ENCODE peak calls at places on chromosomes 3 and 15, in four cellular contexts. One of them, this sample, is unnamed.

GRCh38 chr3:21734746-21735145 is 16.3 kb downstream of the ZNF385D start:
- DNase-seq in HepG2: no peak
- DNase-seq in GM12878: no peak
- DNase-seq in K562: no peak
- DNase-seq in this sample: no peak

GRCh38 chr3:163919154-163919553 is 1159.1 kb downstream of the SI start:
- DNase-seq in K562: no peak
- DNase-seq in GM12878: no peak
- DNase-seq in HepG2: no peak
- DNase-seq in this sample: no peak

GRCh38 chr3:102896851-102897621 is 462.2 kb downstream of the ZPLD1 start:
- DNase-seq in K562: no peak
- DNase-seq in HepG2: no peak
- DNase-seq in GM12878: no peak
- DNase-seq in this sample: no peak

GRCh38 chr3:13728487-13728886 is 151.4 kb downstream of the WNT7A start:
- DNase-seq in GM12878: no peak
- DNase-seq in K562: no peak
- DNase-seq in HepG2: no peak
- DNase-seq in this sample: no peak

GRCh38 chr3:51282931-51283330 is 102.2 kb upstream of the MANF start:
- DNase-seq in HepG2: no peak
- DNase-seq in K562: no peak
- DNase-seq in GM12878: no peak
- DNase-seq in this sample: no peak

GRCh38 chr15:38534691-38535090 is 29.9 kb downstream of the RASGRP1 start:
- DNase-seq in K562: no peak
- DNase-seq in HepG2: no peak
- DNase-seq in GM12878: no peak
- DNase-seq in this sample: no peak

GRCh38 chr15:39777497-39777896 is 5.1 kb downstream of the FSIP1 start:
- DNase-seq in K562: no peak
- DNase-seq in GM12878: no peak
- DNase-seq in HepG2: no peak
- DNase-seq in this sample: no peak

GRCh38 chr15:90047956-90048575 is 46.9 kb downstream of the ZNF710 start:
- DNase-seq in HepG2: no peak
- DNase-seq in GM12878: no peak
- DNase-seq in K562: no peak
- DNase-seq in this sample: no peak

GRCh38 chr3:167740961-167741587 is 5.6 kb downstream of the SERPINI1 start:
- DNase-seq in HepG2: peak; percentile 43
- DNase-seq in K562: no peak
- DNase-seq in GM12878: no peak
- DNase-seq in this sample: peak; percentile 7

GRCh38 chr15:49171790-49172189 is 1.7 kb downstream of the GALK2 start:
- DNase-seq in HepG2: no peak
- DNase-seq in K562: no peak
- DNase-seq in GM12878: no peak
- DNase-seq in this sample: no peak

GRCh38 chr3:10366681-10367101 is 45.8 kb upstream of the SEC13 start:
- DNase-seq in K562: no peak
- DNase-seq in HepG2: no peak
- DNase-seq in GM12878: no peak
- DNase-seq in this sample: peak; percentile 67

GRCh38 chr15:89615135-89615534 is 39.9 kb downstream of the TICRR start:
- DNase-seq in GM12878: no peak
- DNase-seq in HepG2: no peak
- DNase-seq in K562: no peak
- DNase-seq in this sample: no peak

GRCh38 chr3:37862219-37862711 is 585 bp downstream of the CTDSPL start:
- DNase-seq in HepG2: no peak
- DNase-seq in GM12878: no peak
- DNase-seq in K562: peak; percentile 78
- DNase-seq in this sample: peak; percentile 21

GRCh38 chr15:64651573-64652260 is 123.7 kb downstream of the RBPMS2 start:
- DNase-seq in HepG2: peak; percentile 85
- DNase-seq in K562: no peak
- DNase-seq in GM12878: peak; percentile 82
- DNase-seq in this sample: no peak

GRCh38 chr3:125443923-125444322 is 68.8 kb upstream of the ZNF148 start:
- DNase-seq in HepG2: no peak
- DNase-seq in GM12878: no peak
- DNase-seq in K562: no peak
- DNase-seq in this sample: no peak

GRCh38 chr3:10238330-10238995 is 9.8 kb upstream of the TATDN2 start:
- DNase-seq in HepG2: no peak
- DNase-seq in GM12878: no peak
- DNase-seq in K562: peak; percentile 39
- DNase-seq in this sample: no peak

GRCh38 chr3:184017672-184018423 is at the start of gene ABCC5:
- DNase-seq in GM12878: peak; percentile 67
- DNase-seq in K562: peak; percentile 86
- DNase-seq in HepG2: peak; percentile 85
- DNase-seq in this sample: peak; percentile 86

GRCh38 chr3:31319332-31319731 is 213.4 kb upstream of the STT3B start:
- DNase-seq in GM12878: no peak
- DNase-seq in K562: no peak
- DNase-seq in HepG2: no peak
- DNase-seq in this sample: no peak

GRCh38 chr3:6018456-6018855 is 830.9 kb downstream of the EDEM1 start:
- DNase-seq in K562: no peak
- DNase-seq in GM12878: no peak
- DNase-seq in HepG2: no peak
- DNase-seq in this sample: no peak

GRCh38 chr3:126501054-126501453 is 16.5 kb downstream of the UROC1 start:
- DNase-seq in HepG2: no peak
- DNase-seq in GM12878: no peak
- DNase-seq in K562: no peak
- DNase-seq in this sample: no peak

GRCh38 chr3:185691622-185692021 is 105.5 kb downstream of the SENP2 start:
- DNase-seq in HepG2: no peak
- DNase-seq in GM12878: no peak
- DNase-seq in K562: no peak
- DNase-seq in this sample: no peak

GRCh38 chr3:183242431-183242830 is 10.6 kb upstream of the B3GNT5 start:
- DNase-seq in HepG2: no peak
- DNase-seq in K562: no peak
- DNase-seq in GM12878: no peak
- DNase-seq in this sample: no peak

GRCh38 chr3:115086379-115086778 is 60.7 kb downstream of the ZBTB20 start:
- DNase-seq in GM12878: no peak
- DNase-seq in K562: no peak
- DNase-seq in HepG2: no peak
- DNase-seq in this sample: no peak

GRCh38 chr3:115095236-115095635 is 51.9 kb downstream of the ZBTB20 start:
- DNase-seq in HepG2: no peak
- DNase-seq in GM12878: no peak
- DNase-seq in K562: no peak
- DNase-seq in this sample: no peak

GRCh38 chr3:115087512-115087911 is 59.6 kb downstream of the ZBTB20 start:
- DNase-seq in GM12878: no peak
- DNase-seq in HepG2: no peak
- DNase-seq in K562: no peak
- DNase-seq in this sample: no peak

GRCh38 chr3:115092220-115092791 is 54.8 kb downstream of the ZBTB20 start:
- DNase-seq in GM12878: peak; percentile 26
- DNase-seq in HepG2: peak; percentile 34
- DNase-seq in K562: no peak
- DNase-seq in this sample: peak; percentile 74
- TF ChIP-seq POLR2AphosphoS2 in GM12878: no peak
- TF ChIP-seq POLR2AphosphoS2 in HepG2: no peak
- TF ChIP-seq POLR2AphosphoS2 in K562: no peak
- TF ChIP-seq POLR2AphosphoS2 in this sample: no peak

GRCh38 chr3:45583021-45583851 is 11.3 kb upstream of the LIMD1 start:
- DNase-seq in HepG2: peak; percentile 68
- DNase-seq in GM12878: no peak
- DNase-seq in K562: no peak
- DNase-seq in this sample: no peak
- TF ChIP-seq HDAC2 in HepG2: no peak
- TF ChIP-seq HDAC2 in GM12878: no peak
- TF ChIP-seq HDAC2 in K562: no peak
- TF ChIP-seq HDAC2 in this sample: no peak

DNA sequence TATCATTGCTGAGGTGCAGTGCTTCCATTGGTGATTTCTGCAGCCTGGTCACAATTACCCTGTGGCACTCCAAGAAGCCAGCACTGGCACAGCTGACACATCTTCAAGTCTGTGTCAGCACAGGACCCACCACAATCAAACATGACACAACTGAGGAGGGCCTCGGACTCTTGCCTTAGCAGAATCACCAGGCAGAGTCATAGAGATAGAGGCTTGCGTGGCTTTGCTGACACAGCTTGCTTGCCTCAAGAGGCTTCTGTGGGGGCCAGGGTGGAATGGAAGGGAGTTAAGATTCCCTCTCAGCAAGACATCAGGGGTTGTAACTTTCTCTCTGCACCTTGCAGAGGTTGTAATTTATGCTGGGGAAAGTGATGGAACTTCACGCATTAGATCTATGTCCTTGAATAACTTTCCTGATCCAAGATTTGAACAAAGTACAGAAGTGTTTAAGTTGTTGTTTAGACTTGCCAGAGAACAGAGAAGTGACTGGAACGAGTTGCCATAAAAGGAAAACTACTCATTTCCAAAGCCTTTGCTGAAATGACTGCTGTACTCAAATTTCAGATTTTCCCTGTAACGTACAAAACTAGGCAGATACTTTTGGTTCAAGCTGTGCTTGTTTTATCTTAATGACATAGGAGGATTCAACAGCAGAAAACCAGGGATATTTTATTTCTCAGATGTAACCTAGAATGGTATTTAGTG is 170.7 kb downstream of the DIPK2A start:
- DNase-seq in GM12878: no peak
- DNase-seq in K562: no peak
- DNase-seq in HepG2: no peak
- DNase-seq in this sample: no peak
- TF ChIP-seq POLR2AphosphoS2 in GM12878: no peak
- TF ChIP-seq POLR2AphosphoS2 in K562: no peak
- TF ChIP-seq POLR2AphosphoS2 in HepG2: no peak
- TF ChIP-seq POLR2AphosphoS2 in this sample: no peak

DNA sequence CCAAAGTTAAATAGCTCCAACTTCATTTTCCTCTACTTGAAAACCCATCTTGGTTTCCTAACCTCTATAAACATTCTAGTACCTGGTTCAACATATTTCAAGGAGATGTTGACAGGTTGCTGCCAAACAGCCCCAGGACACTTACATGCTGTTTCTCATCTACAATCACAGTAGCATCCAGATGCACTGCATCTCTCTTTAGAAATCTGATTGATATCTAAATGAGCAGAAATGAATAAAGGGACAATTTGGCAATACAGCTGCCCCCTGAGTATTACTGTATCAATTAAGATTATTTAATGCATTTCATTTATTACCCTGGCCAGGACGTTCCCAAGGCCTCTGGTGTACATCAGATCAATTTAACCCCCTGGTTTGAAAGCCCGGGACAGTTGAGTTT is 74.0 kb downstream of the SSR3 start:
- DNase-seq in HepG2: no peak
- DNase-seq in K562: no peak
- DNase-seq in GM12878: no peak
- DNase-seq in this sample: no peak
- TF ChIP-seq HDAC2 in HepG2: no peak
- TF ChIP-seq HDAC2 in K562: no peak
- TF ChIP-seq HDAC2 in GM12878: no peak
- TF ChIP-seq HDAC2 in this sample: no peak

GRCh38 chr3:43468141-43468540 is 153.7 kb downstream of the ANO10 start:
- DNase-seq in GM12878: no peak
- DNase-seq in K562: no peak
- DNase-seq in HepG2: no peak
- DNase-seq in this sample: no peak
- TF ChIP-seq POLR2AphosphoS2 in GM12878: no peak
- TF ChIP-seq POLR2AphosphoS2 in K562: no peak
- TF ChIP-seq POLR2AphosphoS2 in HepG2: no peak
- TF ChIP-seq POLR2AphosphoS2 in this sample: no peak

GRCh38 chr15:24878153-24878552 is 76.6 kb upstream of the SNRPN start:
- DNase-seq in K562: no peak
- DNase-seq in HepG2: peak; percentile 38
- DNase-seq in GM12878: no peak
- DNase-seq in this sample: no peak
- TF ChIP-seq HDAC2 in K562: no peak
- TF ChIP-seq HDAC2 in HepG2: peak; percentile 80
- TF ChIP-seq HDAC2 in GM12878: no peak
- TF ChIP-seq HDAC2 in this sample: no peak

GRCh38 chr3:72794079-72794478 is 54.2 kb downstream of the SHQ1 start:
- DNase-seq in K562: no peak
- DNase-seq in GM12878: no peak
- DNase-seq in HepG2: no peak
- DNase-seq in this sample: no peak
- TF ChIP-seq POLR2AphosphoS2 in K562: no peak
- TF ChIP-seq POLR2AphosphoS2 in GM12878: no peak
- TF ChIP-seq POLR2AphosphoS2 in HepG2: no peak
- TF ChIP-seq POLR2AphosphoS2 in this sample: no peak

DNA sequence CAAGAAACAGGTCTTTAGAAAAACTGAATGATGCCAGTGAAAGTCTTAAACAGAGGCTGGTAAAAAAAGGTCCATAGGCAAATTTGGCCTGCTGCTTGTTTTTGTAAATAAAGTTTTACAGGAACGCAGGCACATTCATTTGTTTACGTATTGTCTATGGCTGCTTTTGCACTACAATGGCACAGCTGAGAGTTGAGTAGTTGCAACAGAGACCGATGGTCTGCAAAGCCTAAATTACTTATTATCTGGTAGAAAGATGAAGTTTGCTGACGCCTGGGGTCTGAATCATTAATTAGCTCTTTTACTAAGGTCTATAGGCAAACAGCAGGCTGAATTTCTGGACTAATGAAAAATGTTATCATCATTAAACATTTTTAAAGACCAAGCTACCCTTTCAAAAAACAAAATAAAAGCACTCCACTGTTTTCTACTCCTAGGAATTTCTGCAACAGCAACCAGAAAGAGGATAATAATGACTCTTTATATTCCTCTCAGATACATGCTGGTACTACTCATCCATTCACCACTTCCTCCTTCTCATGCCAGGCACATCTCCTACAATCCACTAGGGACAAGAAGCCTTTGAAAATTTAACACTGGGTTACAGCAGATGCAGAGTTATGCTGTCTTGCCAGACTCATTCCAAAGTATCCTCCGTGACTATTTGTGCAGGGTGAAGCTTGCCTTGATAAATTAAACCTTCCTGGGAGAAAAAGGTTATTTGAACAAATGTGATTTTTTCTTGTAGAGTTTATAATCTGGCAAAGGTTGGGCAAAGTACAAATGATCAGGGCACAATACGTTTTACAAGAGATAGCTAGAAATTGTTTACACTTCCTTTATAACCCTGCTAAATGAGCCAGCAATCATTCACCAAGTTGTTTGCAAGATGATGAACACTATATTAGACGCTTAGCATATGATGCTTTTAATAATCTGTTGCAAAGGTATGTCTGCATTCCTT is 6.0 kb downstream of the GATM start:
- DNase-seq in HepG2: no peak
- DNase-seq in K562: no peak
- DNase-seq in GM12878: no peak
- DNase-seq in this sample: no peak
- TF ChIP-seq HDAC2 in HepG2: no peak
- TF ChIP-seq HDAC2 in K562: no peak
- TF ChIP-seq HDAC2 in GM12878: no peak
- TF ChIP-seq HDAC2 in this sample: no peak